ENCODE peak calls at places on chromosomes 7 and 10, in six cellular contexts. H is B cell; L is activated T-cell treated with anti-CD3 and anti-CD28 coated beads, Interleukin-2, amount 50 U/mL, for 72 hours; M is CD4-positive, alpha-beta T cell; U is heart right ventricle; V is Panc1. F is an unnamed sample.

GRCh38 chr7:30040938-30041337 is 12.7 kb downstream of the PLEKHA8 start:
- ATAC-seq in H (no peak), L (no peak), M (no peak), U (no peak), V (no peak), F (no peak)

GRCh38 chr10:127392351-127393235 is 156.5 kb upstream of the NPS start:
- ATAC-seq in H (no peak), L (no peak), M (no peak), U (no peak), V (no peak), F (no peak)

GRCh38 chr10:48227213-48227612 is 47.3 kb downstream of the FRMPD2 start:
- ATAC-seq in H (no peak), L (no peak), M (no peak), U (no peak), V (no peak), F (no peak)

GRCh38 chr7:149771696-149772235 is 1.6 kb downstream of the ZNF467 start:
- ATAC-seq in H (peak), L (peak), M (peak), U (peak), V (peak), F (peak)

GRCh38 chr7:35694161-35694783 is 663 bp downstream of the HERPUD2 start:
- ATAC-seq in H (no peak), L (peak), M (no peak), U (peak), V (peak), F (peak)

GRCh38 chr10:33600381-33600780 is 265.9 kb upstream of the NRP1 start:
- ATAC-seq in H (no peak), L (no peak), M (no peak), U (no peak), V (no peak), F (no peak)

GRCh38 chr10:62083413-62083794 is 181.9 kb downstream of the ARID5B start:
- ATAC-seq in H (no peak), L (no peak), M (peak), U (peak), V (no peak), F (no peak)

GRCh38 chr10:113765910-113766309 is 14.4 kb downstream of the PLEKHS1 start:
- ATAC-seq in H (no peak), L (no peak), M (no peak), U (no peak), V (no peak), F (no peak)

F was measured in activated T-helper 17 cell treated with anti-CD3 and anti-CD28 coated beads, Interleukin-2, amount 50 U/mL, for 72 hours.